ENCODE peak calls at places on chromosome X, in five cellular contexts. W is type B pancreatic cell, Z is retinal pigment epithelial cell, K is stomach, S is AG09309. X is an unnamed sample.
A peak's percentile ranks its signal among the peaks of the same experiment; 100 is the strongest.

GRCh38 chrX:53279296-53280237 is 1.8 kb downstream of the IQSEC2 start:
- DNase-seq in W (no peak), Z (no peak), K (no peak), S (no peak), X (peak; percentile 57)

GRCh38 chrX:154371771-154372300 is 2.6 kb downstream of the FLNA start:
- DNase-seq in W (no peak), Z (no peak), K (no peak), S (no peak), X (no peak)

GRCh38 chrX:143664302-143664701 is 28.4 kb upstream of the SLITRK4 start:
- DNase-seq in W (no peak), Z (no peak), K (no peak), S (no peak), X (no peak)

GRCh38 chrX:4935846-4936245 is 1222.4 kb upstream of the PRKX start:
- DNase-seq in W (no peak), Z (no peak), K (no peak), S (no peak), X (no peak)

GRCh38 chrX:97763391-97763790 is 879.7 kb downstream of the RPA4 start:
- DNase-seq in W (no peak), Z (no peak), K (no peak), S (no peak), X (no peak)

GRCh38 chrX:72117636-72118215 is 14.0 kb downstream of the RTL5 start:
- DNase-seq in W (no peak), Z (no peak), K (no peak), S (no peak), X (no peak)

GRCh38 chrX:139930923-139931645 is 1.8 kb downstream of the ATP11C start:
- DNase-seq in W (no peak), Z (no peak), K (no peak), S (no peak), X (peak; percentile 55)

GRCh38 chrX:107629533-107629909 is 1.2 kb downstream of the PRPS1 start:
- DNase-seq in W (no peak), Z (no peak), K (no peak), S (no peak), X (no peak)

GRCh38 chrX:47514553-47515235 is 31.7 kb upstream of the ZNF41 start:
- DNase-seq in W (no peak), Z (no peak), K (no peak), S (no peak), X (no peak)

GRCh38 chrX:12548341-12548740 is 242.9 kb upstream of the PRPS2 start:
- DNase-seq in W (no peak), Z (no peak), K (no peak), S (no peak), X (no peak)
- TF ChIP-seq CTCF in W (no peak), Z (no peak), K (no peak), S (no peak), X (no peak)

DNA sequence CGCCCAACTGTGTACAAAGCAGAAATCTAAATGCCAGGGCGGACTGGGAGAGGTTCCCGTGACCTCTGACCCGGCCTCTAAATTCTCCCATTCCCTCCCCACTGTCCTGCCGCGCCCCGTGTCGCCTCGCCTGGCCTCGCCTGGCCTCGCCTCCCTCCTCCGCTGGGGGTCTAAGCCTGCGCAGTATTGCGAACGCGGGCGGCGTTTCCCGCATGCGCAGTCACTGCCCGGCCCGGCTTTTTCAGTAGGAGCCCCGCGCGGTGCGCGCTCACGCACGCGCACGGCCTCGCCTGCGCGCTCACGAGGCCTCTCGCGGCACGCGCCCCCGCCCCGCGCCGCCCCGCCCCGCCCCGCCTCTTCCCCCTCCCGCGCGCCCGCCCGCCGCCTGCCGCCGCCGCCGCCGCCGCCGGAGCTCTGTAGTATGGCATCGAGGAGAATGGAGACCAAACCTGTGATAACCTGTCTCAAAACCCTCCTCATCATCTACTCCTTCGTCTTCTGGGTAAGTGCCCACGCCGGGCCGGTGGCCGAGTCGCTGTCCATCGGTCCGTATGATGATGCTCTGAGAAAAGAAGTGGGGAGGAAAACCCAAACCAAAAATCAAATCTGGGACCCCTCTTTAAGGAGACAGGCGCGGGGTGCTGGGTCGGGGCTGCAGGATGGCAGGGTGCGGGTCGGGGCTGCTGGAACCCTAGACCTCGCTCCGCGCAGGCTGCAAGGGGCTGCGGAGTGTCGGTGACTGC is at the start of gene TSPAN7:
- DNase-seq in W (peak; percentile 87), Z (no peak), K (peak; percentile 86), S (no peak), X (peak; percentile 45)
- TF ChIP-seq CTCF in W (no peak), Z (no peak), K (no peak), S (no peak), X (no peak)

DNA sequence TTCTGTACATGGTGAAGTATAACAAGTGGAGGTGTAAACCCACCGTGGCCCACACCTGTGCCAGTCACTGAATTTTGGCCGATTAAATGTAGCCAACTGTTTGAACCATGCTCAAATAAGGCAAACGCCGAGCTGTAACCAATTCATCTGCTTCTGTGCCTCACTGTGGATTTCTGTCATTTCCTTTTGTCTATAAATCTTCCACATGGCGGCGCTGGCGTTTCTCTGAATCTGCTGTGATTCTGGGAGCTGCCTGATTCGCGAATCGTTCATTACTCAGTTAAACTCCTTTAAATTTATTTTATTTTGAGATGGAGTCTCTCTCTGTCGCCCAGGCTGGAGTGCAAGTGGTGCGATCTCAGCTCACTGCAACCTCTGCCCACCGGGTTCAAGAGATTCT is 19.2 kb downstream of the SUPT20HL2 start:
- DNase-seq in W (no peak), Z (no peak), K (no peak), S (no peak), X (no peak)
- TF ChIP-seq CTCF in W (peak; percentile 51), Z (no peak), K (no peak), S (peak; percentile 43), X (no peak)

GRCh38 chrX:17860811-17861495 is at the start of gene RAI2:
- DNase-seq in W (no peak), Z (no peak), K (peak; percentile 59), S (no peak), X (peak; percentile 17)
- TF ChIP-seq CTCF in W (peak; percentile 43), Z (no peak), K (no peak), S (no peak), X (no peak)

DNA sequence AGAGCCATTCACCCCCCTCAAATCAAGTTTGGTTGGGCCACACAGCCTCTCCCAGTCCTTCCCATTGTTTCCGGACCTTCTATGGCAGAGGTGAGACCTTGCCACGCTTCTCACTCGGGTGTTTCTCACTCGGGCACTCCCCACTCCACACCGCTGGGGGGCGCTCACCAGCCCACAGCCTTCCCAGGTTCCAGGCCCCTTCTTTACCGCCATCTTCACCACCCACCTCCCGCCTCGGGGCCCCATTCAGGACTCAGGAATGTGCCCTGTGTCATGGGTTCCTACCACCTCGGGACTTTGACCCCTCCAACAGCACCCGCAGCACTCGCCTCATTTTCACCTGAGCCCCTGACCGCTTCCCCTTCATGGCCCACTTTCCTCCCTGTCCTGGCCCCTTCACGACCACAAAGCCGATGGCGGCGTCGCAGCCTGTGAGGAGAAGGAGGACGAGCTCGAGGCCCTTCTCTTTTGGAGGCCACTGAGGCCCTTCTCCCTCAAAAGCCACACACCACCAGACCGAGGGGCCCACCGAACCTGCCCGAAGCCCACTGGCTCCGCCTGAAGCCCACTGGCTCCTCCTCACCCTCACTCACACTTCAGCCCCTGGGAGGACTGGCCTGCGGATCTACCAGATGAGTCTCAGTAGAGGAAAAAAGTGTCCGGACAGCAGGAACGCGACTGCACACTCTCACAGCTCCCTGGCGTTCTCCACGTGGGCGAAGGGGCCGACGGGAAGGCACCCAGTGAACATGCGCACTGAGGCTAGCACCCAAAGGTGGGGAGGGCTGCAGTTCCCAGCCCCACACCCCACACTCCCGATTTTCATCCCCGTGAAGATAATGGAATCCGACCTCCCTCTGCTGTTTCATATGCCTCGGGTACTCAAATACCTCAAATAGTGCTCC is at the start of gene PAGE1:
- DNase-seq in W (no peak), Z (no peak), K (no peak), S (no peak), X (no peak)
- TF ChIP-seq CTCF in W (no peak), Z (no peak), K (no peak), S (no peak), X (no peak)

GRCh38 chrX:136523770-136524169 is 8.2 kb upstream of the VGLL1 start:
- DNase-seq in W (no peak), Z (no peak), K (no peak), S (no peak), X (no peak)

GRCh38 chrX:136519069-136519468 is 12.9 kb upstream of the VGLL1 start:
- DNase-seq in W (no peak), Z (no peak), K (no peak), S (no peak), X (no peak)
- TF ChIP-seq CTCF in W (no peak), Z (no peak), K (no peak), S (no peak), X (no peak)

DNA sequence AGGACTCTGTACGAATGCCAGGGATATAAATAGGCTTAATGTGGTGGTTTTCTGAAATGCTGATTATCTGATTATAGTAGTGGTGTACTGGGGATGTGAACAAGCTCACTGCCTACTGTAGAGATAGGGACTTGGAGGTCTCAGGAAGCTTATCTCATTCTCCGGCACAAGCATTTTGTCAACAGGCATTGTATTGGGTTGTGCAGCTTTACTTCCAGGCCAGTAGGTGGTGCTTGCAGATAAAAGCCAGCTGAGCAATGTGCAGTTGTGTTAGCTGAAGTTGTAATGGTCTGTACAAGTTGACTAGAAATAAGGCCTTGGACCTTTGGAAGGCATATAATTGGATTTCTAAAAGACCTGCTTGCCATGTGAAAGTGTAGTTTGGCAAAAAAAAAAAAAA is 49.5 kb upstream of the TMLHE start:
- DNase-seq in W (no peak), Z (no peak), K (no peak), S (no peak), X (no peak)
- TF ChIP-seq CTCF in W (peak; percentile 22), Z (peak; percentile 33), K (no peak), S (no peak), X (no peak)